ENCODE peak calls at places on chromosomes 16 and 17, in four cellular contexts. One of them, this sample, is unnamed.

GRCh38 chr17:27408891-27409290 is 47.4 kb upstream of the KSR1 start:
- DNase-seq in K562: no peak
- DNase-seq in HepG2: no peak
- DNase-seq in GM12878: no peak
- DNase-seq in this sample: no peak

GRCh38 chr17:36072431-36073121 is 8.5 kb downstream of the CCL18 start:
- DNase-seq in K562: peak
- DNase-seq in HepG2: peak
- DNase-seq in GM12878: peak
- DNase-seq in this sample: peak

GRCh38 chr16:81140930-81141780 is 45.0 kb upstream of the GCSH start:
- DNase-seq in K562: peak
- DNase-seq in HepG2: peak
- DNase-seq in GM12878: no peak
- DNase-seq in this sample: no peak

GRCh38 chr16:57574646-57575467 is 32.4 kb downstream of the ADGRG5 start:
- DNase-seq in K562: no peak
- DNase-seq in HepG2: no peak
- DNase-seq in GM12878: no peak
- DNase-seq in this sample: no peak

GRCh38 chr16:57192720-57193486 is 6.8 kb downstream of the RSPRY1 start:
- DNase-seq in K562: no peak
- DNase-seq in HepG2: peak
- DNase-seq in GM12878: no peak
- DNase-seq in this sample: no peak

GRCh38 chr16:17744903-17745581 is 274.3 kb upstream of the XYLT1 start:
- DNase-seq in K562: no peak
- DNase-seq in HepG2: no peak
- DNase-seq in GM12878: no peak
- DNase-seq in this sample: no peak

GRCh38 chr16:4245400-4245799 is 3.5 kb upstream of the SRL start:
- DNase-seq in K562: no peak
- DNase-seq in HepG2: no peak
- DNase-seq in GM12878: no peak
- DNase-seq in this sample: no peak

GRCh38 chr16:79089735-79090284 is 510.7 kb downstream of the MAF start:
- DNase-seq in K562: no peak
- DNase-seq in HepG2: no peak
- DNase-seq in GM12878: peak
- DNase-seq in this sample: no peak

GRCh38 chr16:10447289-10447688 is 61.4 kb downstream of the ATF7IP2 start:
- DNase-seq in K562: no peak
- DNase-seq in HepG2: no peak
- DNase-seq in GM12878: no peak
- DNase-seq in this sample: no peak

GRCh38 chr16:89317101-89317671 is 99.7 kb downstream of the ZNF778 start:
- DNase-seq in K562: no peak
- DNase-seq in HepG2: no peak
- DNase-seq in GM12878: no peak
- DNase-seq in this sample: no peak

GRCh38 chr17:61411114-61411943 is 11.7 kb downstream of the TBX2 start:
- DNase-seq in K562: no peak
- DNase-seq in HepG2: no peak
- DNase-seq in GM12878: no peak
- DNase-seq in this sample: peak

GRCh38 chr16:2895813-2896212 is 12.8 kb downstream of the FLYWCH2 start:
- DNase-seq in K562: no peak
- DNase-seq in HepG2: peak
- DNase-seq in GM12878: no peak
- DNase-seq in this sample: no peak

GRCh38 chr17:10033982-10034381 is 128.9 kb upstream of the RCVRN start:
- DNase-seq in K562: no peak
- DNase-seq in HepG2: no peak
- DNase-seq in GM12878: no peak
- DNase-seq in this sample: no peak

GRCh38 chr16:74698220-74698619 is 2.4 kb downstream of the MLKL start:
- DNase-seq in K562: no peak
- DNase-seq in HepG2: no peak
- DNase-seq in GM12878: peak
- DNase-seq in this sample: no peak

GRCh38 chr17:74427048-74427762 is 4.7 kb upstream of the GPRC5C start:
- DNase-seq in K562: no peak
- DNase-seq in HepG2: peak
- DNase-seq in GM12878: no peak
- DNase-seq in this sample: no peak

GRCh38 chr17:60604686-60605334 is 4.8 kb downstream of the PPM1D start:
- DNase-seq in K562: no peak
- DNase-seq in HepG2: no peak
- DNase-seq in GM12878: no peak
- DNase-seq in this sample: no peak

GRCh38 chr17:81029859-81030258 is 5.1 kb upstream of the BAIAP2 start:
- DNase-seq in K562: no peak
- DNase-seq in HepG2: no peak
- DNase-seq in GM12878: no peak
- DNase-seq in this sample: no peak

GRCh38 chr17:7017827-7018200 is 5.0 kb upstream of the BCL6B start:
- DNase-seq in K562: no peak
- DNase-seq in HepG2: no peak
- DNase-seq in GM12878: no peak
- DNase-seq in this sample: no peak

GRCh38 chr16:19021747-19022146 is 38.0 kb downstream of the TMC7 start:
- DNase-seq in K562: no peak
- DNase-seq in HepG2: no peak
- DNase-seq in GM12878: no peak
- DNase-seq in this sample: no peak

GRCh38 chr16:9489823-9490467 is 398.5 kb downstream of the HAPSTR1 start:
- DNase-seq in K562: no peak
- DNase-seq in HepG2: no peak
- DNase-seq in GM12878: no peak
- DNase-seq in this sample: no peak

GRCh38 chr17:7217113-7217987 is 2.3 kb downstream of the DLG4 start:
- DNase-seq in K562: peak
- DNase-seq in HepG2: no peak
- DNase-seq in GM12878: no peak
- DNase-seq in this sample: peak

GRCh38 chr17:83065660-83066542 is 13.5 kb upstream of the METRNL start:
- DNase-seq in K562: no peak
- DNase-seq in HepG2: no peak
- DNase-seq in GM12878: no peak
- DNase-seq in this sample: no peak

GRCh38 chr17:48624544-48625501 is 1.3 kb downstream of the HOXB9 start:
- DNase-seq in K562: peak
- DNase-seq in HepG2: no peak
- DNase-seq in GM12878: no peak
- DNase-seq in this sample: peak

DNA sequence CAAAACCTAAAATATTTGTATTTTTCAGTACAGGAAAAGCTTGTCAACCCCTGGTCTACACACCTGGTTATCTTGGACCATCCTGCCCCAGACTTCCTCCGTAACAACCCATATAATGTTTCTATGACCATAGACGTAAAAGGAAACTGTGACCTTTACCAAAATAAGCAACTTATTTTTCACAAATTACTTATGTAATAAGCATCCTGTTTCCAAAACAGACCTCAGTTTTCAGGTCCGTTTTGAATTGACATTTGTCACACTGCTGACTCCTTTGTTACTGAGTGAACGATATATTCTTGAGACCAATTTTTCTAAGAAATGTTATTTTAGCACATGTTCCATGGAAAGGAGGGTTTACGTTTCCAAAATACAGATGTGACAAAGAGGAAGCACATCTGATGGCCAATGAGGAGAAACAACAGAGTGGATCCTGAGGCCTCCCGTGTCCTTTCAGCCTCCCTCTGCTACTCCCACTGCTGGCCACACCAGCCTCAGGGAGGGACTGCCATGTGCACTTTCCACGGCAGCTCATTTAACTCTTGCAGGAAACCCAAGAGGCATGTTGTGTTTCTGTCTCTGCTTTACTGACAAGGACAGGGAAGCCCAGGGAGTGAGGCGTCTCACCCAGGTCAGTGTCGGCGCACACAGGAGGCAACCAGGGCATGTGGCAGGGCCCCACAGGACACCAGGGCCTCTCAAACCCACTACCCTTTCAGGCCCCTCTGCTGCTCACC is 20.1 kb upstream of the ALDH3A1 start:
- DNase-seq in K562: no peak
- DNase-seq in HepG2: no peak
- DNase-seq in GM12878: no peak
- DNase-seq in this sample: no peak
- TF ChIP-seq NFIC in K562: no peak
- TF ChIP-seq NFIC in HepG2: no peak
- TF ChIP-seq NFIC in GM12878: no peak
- TF ChIP-seq NFIC in this sample: no peak

GRCh38 chr17:45277216-45277849 is 15.4 kb upstream of the SPATA32 start:
- DNase-seq in K562: peak
- DNase-seq in HepG2: peak
- DNase-seq in GM12878: peak
- DNase-seq in this sample: peak
- TF ChIP-seq ZBTB33 in K562: no peak
- TF ChIP-seq ZBTB33 in HepG2: peak
- TF ChIP-seq ZBTB33 in GM12878: no peak
- TF ChIP-seq ZBTB33 in this sample: no peak

GRCh38 chr17:50035930-50036329 is 20.0 kb upstream of the ITGA3 start:
- DNase-seq in K562: no peak
- DNase-seq in HepG2: no peak
- DNase-seq in GM12878: no peak
- DNase-seq in this sample: no peak

GRCh38 chr17:50035421-50035879 is 20.5 kb upstream of the ITGA3 start:
- DNase-seq in K562: no peak
- DNase-seq in HepG2: peak
- DNase-seq in GM12878: no peak
- DNase-seq in this sample: peak

GRCh38 chr17:50039058-50039457 is 16.9 kb upstream of the ITGA3 start:
- DNase-seq in K562: no peak
- DNase-seq in HepG2: no peak
- DNase-seq in GM12878: no peak
- DNase-seq in this sample: peak

GRCh38 chr17:50036455-50037320 is 19.2 kb upstream of the ITGA3 start:
- DNase-seq in K562: no peak
- DNase-seq in HepG2: no peak
- DNase-seq in GM12878: no peak
- DNase-seq in this sample: peak

GRCh38 chr17:50037321-50038107 is 18.4 kb upstream of the ITGA3 start:
- DNase-seq in K562: no peak
- DNase-seq in HepG2: no peak
- DNase-seq in GM12878: no peak
- DNase-seq in this sample: peak
- H3K9ac ChIP-seq in K562: peak
- H3K9ac ChIP-seq in HepG2: no peak
- H3K9ac ChIP-seq in GM12878: no peak
- H3K9ac ChIP-seq in this sample: peak

GRCh38 chr16:5616841-5617240 is 519.2 kb upstream of the EEF2KMT start:
- DNase-seq in K562: no peak
- DNase-seq in HepG2: no peak
- DNase-seq in GM12878: no peak
- DNase-seq in this sample: peak
- TF ChIP-seq NFIC in K562: no peak
- TF ChIP-seq NFIC in HepG2: no peak
- TF ChIP-seq NFIC in GM12878: no peak
- TF ChIP-seq NFIC in this sample: no peak

DNA sequence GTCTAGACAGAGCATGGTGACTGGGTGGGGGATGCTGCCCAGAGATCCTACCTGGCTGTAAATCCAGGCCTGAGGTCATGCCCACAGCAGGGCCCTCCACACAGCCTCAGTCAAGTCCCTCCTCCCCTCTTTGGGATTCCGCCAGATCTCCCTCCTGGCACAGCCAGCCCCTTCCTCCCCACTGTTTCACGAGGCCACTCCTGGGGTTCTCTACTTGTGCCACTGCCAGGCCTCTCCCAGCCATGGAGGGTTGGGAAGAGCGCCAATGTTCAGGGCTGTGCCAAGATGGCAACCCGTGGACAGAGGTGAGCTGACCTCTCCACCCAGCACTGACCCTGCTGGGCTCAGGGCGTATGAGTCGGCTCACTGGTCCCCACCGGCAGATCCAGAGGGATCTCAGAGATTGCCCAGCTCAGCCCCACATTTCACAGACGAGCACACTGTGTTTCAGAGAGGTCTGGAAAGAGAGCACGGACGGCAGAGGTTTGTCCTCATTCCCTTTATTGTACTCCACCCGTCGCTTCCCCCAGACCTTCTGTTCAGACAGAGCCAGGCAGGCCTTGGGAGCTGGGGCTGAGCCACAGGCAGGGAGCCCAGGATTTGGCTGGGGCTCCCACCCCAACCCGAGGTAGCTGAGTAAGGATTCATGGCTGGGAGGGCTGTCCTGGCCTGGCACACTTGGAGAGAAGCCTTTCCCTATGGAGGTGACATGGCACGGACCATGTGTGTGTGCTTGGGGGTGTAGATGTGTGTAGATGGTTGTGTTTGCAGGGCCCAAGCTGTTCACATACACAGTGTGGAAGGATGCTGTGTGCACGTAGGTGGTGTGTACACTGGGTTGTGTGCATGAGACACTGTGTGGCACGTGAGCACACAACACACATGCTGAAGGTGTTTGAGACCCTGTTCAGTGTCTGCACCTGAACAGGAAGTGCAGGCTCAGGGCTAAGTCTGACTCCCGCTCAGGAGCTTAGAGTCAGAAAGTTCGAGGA is 3.6 kb upstream of the CAMKK1 start:
- DNase-seq in K562: no peak
- DNase-seq in HepG2: no peak
- DNase-seq in GM12878: no peak
- DNase-seq in this sample: no peak
- TF ChIP-seq ZBTB33 in K562: no peak
- TF ChIP-seq ZBTB33 in HepG2: no peak
- TF ChIP-seq ZBTB33 in GM12878: no peak
- TF ChIP-seq ZBTB33 in this sample: no peak